ENCODE peak calls at places on chromosomes 11 and 22, in nine cellular contexts. J is activated CD4-positive, alpha-beta T cell treated with anti-CD3 and anti-CD28 coated beads for 24 hours; M is hippocampal formation; B is lung microvascular endothelial cell; G is KG1; Q is stimulated activated CD8-positive, alpha-beta memory T cell treated with anti-CD3 and anti-CD28 coated beads, Interleukin-15, amount 100 ng/mL, for 1 hour; H is HFF-Myc; I is fibroblast of pulmonary artery; P is WTC11. C is an unnamed sample.

GRCh38 chr11:116193321-116194114 is 579.3 kb downstream of the BUD13 start:
- DNase-seq in J (no peak), M (no peak), B (peak), G (no peak), Q (no peak), H (peak), I (peak), P (peak), C (no peak)

GRCh38 chr22:20553947-20554741 is 46.7 kb downstream of the MED15 start:
- DNase-seq in J (no peak), M (no peak), B (no peak), G (no peak), Q (no peak), H (no peak), I (no peak), P (no peak), C (no peak)

GRCh38 chr11:45026835-45027234 is 76.2 kb upstream of the TP53I11 start:
- DNase-seq in J (no peak), M (no peak), B (no peak), G (no peak), Q (no peak), H (no peak), I (no peak), P (no peak), C (no peak)

GRCh38 chr11:126601550-126602215 is 246.2 kb downstream of the ST3GAL4 start:
- DNase-seq in J (no peak), M (no peak), B (no peak), G (no peak), Q (no peak), H (no peak), I (no peak), P (no peak), C (no peak)

GRCh38 chr22:47205081-47205491 is 442.6 kb downstream of the TBC1D22A start:
- DNase-seq in J (no peak), M (no peak), B (no peak), G (no peak), Q (no peak), H (no peak), I (no peak), P (no peak), C (peak)

GRCh38 chr11:90229791-90230190 is 6.9 kb upstream of the CHORDC1 start:
- DNase-seq in J (no peak), M (no peak), B (no peak), G (no peak), Q (no peak), H (no peak), I (no peak), P (no peak), C (no peak)

GRCh38 chr22:18103527-18104269 is 6.9 kb upstream of the TUBA8 start:
- DNase-seq in J (no peak), M (no peak), B (no peak), G (no peak), Q (no peak), H (no peak), I (no peak), P (no peak), C (peak)

GRCh38 chr11:18775492-18776292 is 15.9 kb downstream of the PTPN5 start:
- DNase-seq in J (peak), M (peak), B (peak), G (no peak), Q (peak), H (no peak), I (peak), P (peak), C (peak)

GRCh38 chr11:24509114-24509513 is 12.3 kb downstream of the LUZP2 start:
- DNase-seq in J (no peak), M (no peak), B (no peak), G (no peak), Q (no peak), H (no peak), I (peak), P (no peak), C (no peak)

GRCh38 chr11:120131941-120132644 is 5.8 kb downstream of the TRIM29 start:
- DNase-seq in J (no peak), M (no peak), B (no peak), G (no peak), Q (no peak), H (no peak), I (no peak), P (no peak), C (no peak)

GRCh38 chr22:23256986-23257888 is 76.9 kb downstream of the BCR start:
- DNase-seq in J (no peak), M (no peak), B (no peak), G (no peak), Q (no peak), H (peak), I (peak), P (no peak), C (no peak)

GRCh38 chr11:116578971-116579687 is 193.7 kb downstream of the BUD13 start:
- DNase-seq in J (no peak), M (peak), B (no peak), G (no peak), Q (no peak), H (no peak), I (no peak), P (peak), C (no peak)

GRCh38 chr11:120914021-120914420 is 109.9 kb upstream of the TBCEL start:
- DNase-seq in J (no peak), M (no peak), B (no peak), G (no peak), Q (no peak), H (no peak), I (no peak), P (no peak), C (no peak)

GRCh38 chr11:34052608-34053160 is 1.2 kb downstream of the CAPRIN1 start:
- DNase-seq in J (peak), M (no peak), B (peak), G (no peak), Q (no peak), H (no peak), I (no peak), P (no peak), C (peak)

GRCh38 chr11:72975778-72976520 is 161.7 kb downstream of the ATG16L2 start:
- DNase-seq in J (no peak), M (no peak), B (peak), G (peak), Q (no peak), H (no peak), I (peak), P (no peak), C (no peak)

GRCh38 chr22:25453058-25453457 is 111.4 kb upstream of the GRK3 start:
- DNase-seq in J (no peak), M (no peak), B (no peak), G (no peak), Q (no peak), H (no peak), I (no peak), P (no peak), C (no peak)

GRCh38 chr11:128819198-128819597 is 47.9 kb downstream of the KCNJ1 start:
- DNase-seq in J (no peak), M (no peak), B (no peak), G (no peak), Q (no peak), H (no peak), I (no peak), P (no peak), C (no peak)